ENCODE peak calls at places on chromosomes 12 and 14, in eight cellular contexts. D is K562; P is Peyer's patch; I is CD8-positive, alpha-beta T cell; U is fibroblast of lung; J is caudate nucleus; F is epithelial cell of prostate; V is endodermal cell. M is an unnamed sample.

GRCh38 chr12:98369601-98370000 is 145.8 kb upstream of the TMPO start:
- DNase-seq in J (no peak), I (no peak), F (no peak), U (peak), V (no peak), P (no peak), D (no peak), M (no peak)

GRCh38 chr14:89748004-89748403 is 206.5 kb downstream of the EFCAB11 start:
- DNase-seq in F (no peak), U (peak), D (no peak), V (no peak), P (no peak), J (no peak), I (no peak), M (no peak)

GRCh38 chr14:75615200-75615599 is 36.8 kb downstream of the FLVCR2 start:
- DNase-seq in D (no peak), F (no peak), J (no peak), P (no peak), V (no peak), U (no peak), I (no peak), M (no peak)

GRCh38 chr12:32551058-32551457 is 128.0 kb upstream of the DNM1L start:
- DNase-seq in D (no peak), F (no peak), J (no peak), P (no peak), U (no peak), V (peak), I (no peak), M (no peak)

GRCh38 chr12:122843472-122843871 is 8.2 kb downstream of the HIP1R start:
- DNase-seq in V (no peak), I (no peak), F (no peak), D (no peak), J (no peak), U (no peak), P (no peak), M (no peak)

GRCh38 chr14:29144598-29144997 is 378.0 kb downstream of the FOXG1 start:
- DNase-seq in I (no peak), D (no peak), P (no peak), F (no peak), J (no peak), U (peak), V (no peak), M (no peak)

GRCh38 chr12:98955284-98955683 is 310.2 kb downstream of the APAF1 start:
- DNase-seq in U (no peak), D (peak), J (no peak), P (no peak), I (no peak), F (no peak), V (peak), M (no peak)

GRCh38 chr14:65434216-65434850 is 21.8 kb downstream of the FUT8 start:
- DNase-seq in F (no peak), P (no peak), D (no peak), J (no peak), V (peak), I (no peak), U (no peak), M (no peak)

GRCh38 chr12:45914090-45914489 is 76.3 kb downstream of the SCAF11 start:
- DNase-seq in P (no peak), D (no peak), F (peak), J (no peak), U (peak), I (no peak), V (peak), M (no peak)

GRCh38 chr14:20415723-20416622 is 2.7 kb upstream of the TEP1 start:
- DNase-seq in V (peak), U (peak), I (no peak), D (peak), F (no peak), P (no peak), J (no peak), M (no peak)

GRCh38 chr14:69268763-69269162 is 8.8 kb downstream of the GALNT16 start:
- DNase-seq in D (no peak), J (no peak), I (no peak), U (peak), F (peak), V (no peak), P (no peak), M (no peak)

GRCh38 chr12:124583854-124584253 is 16.4 kb upstream of the NCOR2 start:
- DNase-seq in U (no peak), I (no peak), P (no peak), D (peak), F (no peak), J (no peak), V (peak), M (no peak)

GRCh38 chr14:22434030-22434429 is 155.0 kb downstream of the DAD1 start:
- DNase-seq in U (no peak), V (peak), P (no peak), D (no peak), I (no peak), F (no peak), J (no peak), M (no peak)

GRCh38 chr12:65609359-65609771 is 214.9 kb upstream of the HMGA2 start:
- DNase-seq in V (no peak), D (no peak), I (no peak), P (no peak), J (no peak), U (peak), F (peak), M (no peak)

GRCh38 chr14:57918791-57919190 is 52.9 kb upstream of the SLC35F4 start:
- DNase-seq in P (no peak), V (no peak), F (no peak), U (peak), I (no peak), D (no peak), J (no peak), M (no peak)

GRCh38 chr12:59122784-59123183 is 202.5 kb upstream of the LRIG3 start:
- DNase-seq in I (no peak), U (peak), F (no peak), J (no peak), D (no peak), P (no peak), V (no peak), M (no peak)

GRCh38 chr12:19783547-19784444 is 344.5 kb downstream of the AEBP2 start:
- DNase-seq in D (no peak), V (peak), U (no peak), I (no peak), F (no peak), P (no peak), J (no peak), M (peak)

GRCh38 chr12:102993537-102993936 is 36.1 kb downstream of the ASCL1 start:
- DNase-seq in P (no peak), U (no peak), V (no peak), D (no peak), F (no peak), I (no peak), J (no peak), M (no peak)

GRCh38 chr12:2300886-2301285 is 248.1 kb downstream of the CACNA1C start:
- DNase-seq in V (peak), J (no peak), I (no peak), U (no peak), P (no peak), F (no peak), D (no peak), M (no peak)

GRCh38 chr12:2301531-2302461 is 249.0 kb downstream of the CACNA1C start:
- DNase-seq in I (no peak), P (no peak), V (peak), J (no peak), D (no peak), F (no peak), U (peak), M (no peak)

GRCh38 chr12:2306012-2306411 is 253.2 kb downstream of the CACNA1C start:
- DNase-seq in J (no peak), P (no peak), D (no peak), F (no peak), I (no peak), V (peak), U (peak), M (no peak)

GRCh38 chr12:2300168-2300567 is 247.4 kb downstream of the CACNA1C start:
- DNase-seq in P (no peak), D (no peak), U (no peak), I (no peak), V (peak), F (no peak), J (no peak), M (no peak)

GRCh38 chr12:2302711-2303255 is 250.0 kb downstream of the CACNA1C start:
- DNase-seq in P (no peak), F (no peak), I (no peak), V (peak), U (no peak), J (no peak), D (no peak), M (no peak)
- H3K27ac ChIP-seq in P (peak), F (no peak), I (no peak), V (no peak), U (no peak), J (no peak), D (no peak), M (no peak)

GRCh38 chr14:68244272-68244975 is 424.8 kb downstream of the RAD51B start:
- DNase-seq in I (no peak), D (no peak), U (peak), P (no peak), J (no peak), V (no peak), F (no peak), M (no peak)
- H3K27ac ChIP-seq in I (no peak), D (no peak), U (no peak), P (no peak), J (no peak), V (peak), F (no peak), M (no peak)

DNA sequence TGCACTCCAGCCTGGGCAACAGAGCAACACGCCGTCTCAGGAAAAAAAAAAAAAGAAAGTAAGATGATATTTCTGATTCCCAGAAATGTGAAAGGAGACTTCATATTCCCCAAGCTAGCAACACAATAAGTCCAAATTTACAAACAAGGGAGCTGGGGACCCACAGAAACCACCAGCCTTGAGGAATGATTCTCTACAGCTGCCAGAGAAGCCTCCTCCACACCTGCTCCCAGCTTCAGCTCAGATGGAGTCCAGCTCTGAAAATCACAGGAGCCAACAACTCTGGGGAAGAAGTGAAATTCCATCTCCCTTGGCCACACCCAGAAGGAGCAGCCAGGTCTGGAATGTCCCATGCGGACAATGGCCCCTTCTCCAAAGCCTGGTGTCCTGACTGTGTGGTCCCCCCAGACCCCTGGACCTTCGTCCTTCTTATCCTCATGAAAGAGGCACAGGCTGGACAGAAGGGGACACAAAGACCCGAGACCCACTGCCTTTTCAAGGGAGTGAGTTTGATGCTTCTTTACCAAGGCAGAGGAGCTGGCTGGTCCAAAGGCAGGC is 45.4 kb downstream of the SYNE3 start:
- DNase-seq in J (no peak), V (no peak), P (no peak), I (no peak), F (no peak), D (no peak), U (no peak), M (peak)
- H3K27ac ChIP-seq in J (no peak), V (no peak), P (no peak), I (no peak), F (no peak), D (no peak), U (no peak), M (no peak)

DNA sequence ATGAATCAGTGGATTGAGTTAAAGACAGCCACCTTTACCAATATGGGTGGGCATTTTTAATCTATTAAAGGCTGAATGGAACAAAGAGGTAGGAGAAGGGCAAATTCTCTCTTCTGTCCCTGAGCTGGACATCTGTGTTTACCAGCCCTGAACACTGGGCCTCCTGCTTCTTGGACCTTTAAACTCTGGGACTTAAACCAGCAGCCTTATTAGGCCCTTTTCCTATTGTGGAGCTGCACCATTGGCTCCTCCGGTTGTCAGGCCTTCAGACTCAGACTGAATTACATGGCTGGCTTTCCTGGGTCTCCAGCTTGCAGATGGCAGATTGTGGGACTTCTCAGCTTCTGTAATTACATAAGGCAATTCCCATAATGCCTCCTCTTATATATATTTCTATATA is 6.4 kb downstream of the SERPINA6 start:
- DNase-seq in I (no peak), V (no peak), U (no peak), J (no peak), F (no peak), D (no peak), P (no peak), M (no peak)
- H3K27ac ChIP-seq in I (no peak), V (no peak), U (no peak), J (no peak), F (no peak), D (no peak), P (no peak), M (no peak)

DNA sequence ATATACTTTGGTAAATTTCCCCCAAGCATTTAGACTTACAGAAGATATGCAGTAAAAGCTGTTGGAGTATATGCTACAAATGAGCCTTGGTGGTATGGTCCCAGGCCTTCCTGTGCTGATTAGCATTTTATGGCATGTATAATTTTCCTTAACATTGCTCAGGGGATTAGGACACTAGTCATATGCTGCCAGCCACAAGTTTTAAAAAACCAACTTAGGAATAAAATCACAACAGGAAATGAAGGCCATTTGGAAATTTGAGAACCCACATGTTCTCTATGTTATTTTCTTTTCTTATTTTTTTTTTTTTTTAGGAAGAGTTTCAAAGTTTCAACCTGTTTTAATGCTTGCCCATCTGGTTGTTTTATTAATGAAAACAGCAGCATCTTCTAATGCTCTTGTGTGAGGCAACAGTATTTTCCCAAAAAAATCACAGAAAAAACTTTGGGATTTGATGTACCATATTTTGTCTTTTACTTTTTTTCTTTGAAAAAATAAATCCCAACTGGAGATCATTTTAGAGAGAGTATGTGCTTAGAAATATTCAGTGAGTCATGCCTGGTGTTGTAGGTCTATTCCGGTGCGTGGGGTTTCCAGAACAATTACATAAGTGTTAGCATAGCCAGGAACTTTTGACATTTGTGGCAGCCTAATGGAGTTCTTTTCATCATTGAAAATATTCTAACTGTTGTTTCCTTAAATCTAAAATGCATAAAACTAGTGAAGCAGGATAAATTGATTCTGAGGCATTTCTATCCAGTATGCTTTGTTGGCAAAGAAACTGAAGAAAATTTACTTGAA is 21.7 kb upstream of the DUSP6 start:
- DNase-seq in I (no peak), P (no peak), U (peak), D (no peak), F (no peak), V (no peak), J (no peak), M (no peak)
- H3K27ac ChIP-seq in I (no peak), P (no peak), U (no peak), D (no peak), F (peak), V (no peak), J (no peak), M (no peak)

DNA sequence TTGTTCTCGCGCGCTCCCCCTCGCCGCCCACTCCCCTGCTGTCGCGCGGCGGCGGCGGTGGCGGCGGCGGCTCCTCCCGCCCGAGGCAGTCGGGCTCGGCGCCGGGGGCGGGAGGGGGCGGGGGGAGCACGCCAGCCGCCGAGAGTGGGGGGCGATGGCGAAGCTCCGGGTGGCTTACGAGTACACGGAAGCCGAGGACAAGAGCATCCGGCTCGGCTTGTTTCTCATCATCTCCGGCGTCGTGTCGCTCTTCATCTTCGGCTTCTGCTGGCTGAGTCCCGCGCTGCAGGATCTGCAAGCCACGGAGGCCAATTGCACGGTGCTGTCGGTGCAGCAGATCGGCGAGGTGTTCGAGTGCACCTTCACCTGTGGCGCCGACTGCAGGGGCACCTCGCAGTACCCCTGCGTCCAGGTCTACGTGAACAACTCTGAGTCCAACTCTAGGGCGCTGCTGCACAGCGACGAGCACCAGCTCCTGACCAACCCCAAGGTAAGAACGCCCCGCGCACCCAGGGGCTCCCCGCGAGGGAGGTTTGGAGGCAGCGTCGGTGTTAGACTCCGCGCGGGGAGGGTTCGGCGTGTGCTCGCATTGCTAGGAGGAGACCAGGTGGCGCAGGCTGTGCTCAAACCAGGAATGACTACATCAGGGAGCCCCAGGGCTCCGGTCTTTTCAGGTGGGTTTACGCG is 634 bp downstream of the KCNMB4 start:
- DNase-seq in F (no peak), I (peak), D (peak), J (no peak), P (peak), U (peak), V (peak), M (peak)
- H3K27ac ChIP-seq in F (no peak), I (peak), D (no peak), J (peak), P (peak), U (no peak), V (peak), M (no peak)

GRCh38 chr12:25054076-25054782 is 105.3 kb upstream of the BCAT1 start:
- DNase-seq in V (no peak), D (no peak), J (no peak), U (peak), P (no peak), I (no peak), F (peak), M (no peak)
- H3K27ac ChIP-seq in V (no peak), D (no peak), J (no peak), U (no peak), P (peak), I (peak), F (peak), M (peak)

GRCh38 chr12:108338915-108339657 is at the start of gene CMKLR1:
- DNase-seq in J (no peak), D (peak), F (no peak), I (no peak), V (peak), P (no peak), U (no peak), M (no peak)

GRCh38 chr12:108333898-108334699 is 5.0 kb downstream of the CMKLR1 start:
- DNase-seq in J (no peak), D (no peak), U (peak), F (no peak), I (no peak), V (no peak), P (no peak), M (no peak)

GRCh38 chr12:108332791-108333382 is 6.2 kb downstream of the CMKLR1 start:
- DNase-seq in V (peak), I (no peak), J (no peak), P (no peak), U (no peak), F (no peak), D (no peak), M (no peak)

GRCh38 chr12:108337235-108338223 is 1.6 kb downstream of the CMKLR1 start:
- DNase-seq in P (no peak), I (no peak), V (peak), D (peak), F (no peak), J (no peak), U (peak), M (no peak)

GRCh38 chr12:108335349-108336119 is 3.6 kb downstream of the CMKLR1 start:
- DNase-seq in J (no peak), D (no peak), I (no peak), P (no peak), F (no peak), V (no peak), U (no peak), M (no peak)
- H3K27ac ChIP-seq in J (no peak), D (no peak), I (no peak), P (no peak), F (no peak), V (no peak), U (no peak), M (no peak)

GRCh38 chr14:50364792-50365191 is 31.9 kb downstream of the CDKL1 start:
- DNase-seq in P (no peak), F (peak), I (no peak), J (no peak), V (no peak), D (no peak), U (no peak), M (no peak)

GRCh38 chr14:50362791-50363733 is 33.6 kb downstream of the CDKL1 start:
- DNase-seq in P (no peak), V (no peak), U (no peak), I (no peak), D (no peak), J (no peak), F (no peak), M (no peak)

GRCh38 chr14:50366589-50366988 is 30.1 kb downstream of the CDKL1 start:
- DNase-seq in D (no peak), I (no peak), F (no peak), V (no peak), P (no peak), J (no peak), U (no peak), M (no peak)

GRCh38 chr14:50366115-50366514 is 30.6 kb downstream of the CDKL1 start:
- DNase-seq in J (no peak), U (no peak), I (no peak), P (peak), F (no peak), D (no peak), V (no peak), M (no peak)

GRCh38 chr14:50363734-50364113 is 33.0 kb downstream of the CDKL1 start:
- DNase-seq in V (no peak), J (no peak), I (no peak), F (no peak), U (no peak), D (no peak), P (no peak), M (no peak)
- H3K27ac ChIP-seq in V (no peak), J (no peak), I (peak), F (peak), U (peak), D (peak), P (peak), M (peak)

DNA sequence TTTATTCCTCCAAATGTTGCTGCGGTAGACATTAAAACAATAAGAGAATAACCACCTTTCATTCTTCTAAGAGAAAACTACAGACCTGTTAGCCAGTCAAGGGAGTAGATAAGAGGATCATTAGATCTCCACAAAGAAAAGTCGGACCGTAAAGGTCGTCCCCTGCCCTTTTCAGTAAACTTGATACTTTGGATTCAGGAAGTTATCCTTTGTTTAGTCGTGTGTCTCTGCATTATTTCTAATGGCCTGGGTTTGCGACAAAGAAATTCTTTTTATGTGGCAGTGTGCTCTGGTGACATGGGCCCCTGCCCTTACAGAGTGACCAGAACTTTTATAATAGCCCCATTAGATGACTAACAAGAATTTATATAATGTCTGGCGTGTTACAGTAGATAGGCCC is 44.6 kb upstream of the EVL start:
- DNase-seq in F (no peak), I (no peak), P (no peak), D (no peak), V (no peak), U (no peak), J (no peak), M (no peak)
- H3K27ac ChIP-seq in F (no peak), I (no peak), P (no peak), D (no peak), V (no peak), U (no peak), J (no peak), M (no peak)